ENCODE peak calls at places on chromosomes 7 and 10, in eight cellular contexts. P, L, Y, R, J, S, G and Q are unnamed samples.

GRCh38 chr7:134108803-134109202 is 18.3 kb upstream of the LRGUK start:
- DNase-seq in L (no peak), J (no peak), R (no peak), P (no peak), G (no peak), Y (no peak), S (no peak), Q (no peak)

GRCh38 chr10:75404335-75405200 is 3.0 kb upstream of the ZNF503 start:
- DNase-seq in P (no peak), S (peak), R (peak), G (peak), J (no peak), L (peak), Y (no peak), Q (no peak)

GRCh38 chr7:110388451-110388850 is 702.5 kb upstream of the LRRN3 start:
- DNase-seq in J (no peak), P (no peak), G (no peak), Y (no peak), L (no peak), R (no peak), S (no peak), Q (no peak)

GRCh38 chr10:109062371-109062770 is 860.9 kb downstream of the XPNPEP1 start:
- DNase-seq in R (no peak), Y (no peak), S (peak), L (peak), J (no peak), G (no peak), P (no peak), Q (no peak)

GRCh38 chr7:42692609-42693008 is 219.3 kb downstream of the C7orf25 start:
- DNase-seq in P (no peak), R (no peak), G (no peak), S (no peak), L (peak), Y (no peak), J (no peak), Q (no peak)

GRCh38 chr10:71840177-71840711 is 10.8 kb downstream of the PSAP start:
- DNase-seq in R (peak), Y (peak), S (no peak), G (peak), L (peak), J (peak), P (no peak), Q (peak)

GRCh38 chr10:124735491-124736286 is 8.5 kb downstream of the FAM53B start:
- DNase-seq in S (no peak), G (no peak), J (peak), P (no peak), Y (peak), R (no peak), L (no peak), Q (no peak)

GRCh38 chr7:70660154-70660818 is 471.7 kb upstream of the GALNT17 start:
- DNase-seq in R (no peak), P (no peak), G (peak), Y (no peak), L (no peak), S (no peak), J (no peak), Q (no peak)

GRCh38 chr7:14048889-14049288 is 59.4 kb upstream of the ETV1 start:
- DNase-seq in Y (no peak), J (no peak), S (peak), P (no peak), L (no peak), R (no peak), G (no peak), Q (no peak)

GRCh38 chr7:124032369-124033092 is at the start of gene TMEM229A:
- DNase-seq in J (peak), G (peak), P (no peak), R (peak), S (peak), Y (peak), L (peak), Q (no peak)

GRCh38 chr10:32327364-32327691 is 19.6 kb downstream of the EPC1 start:
- DNase-seq in S (no peak), J (no peak), P (no peak), G (no peak), R (no peak), Y (no peak), L (no peak), Q (no peak)

GRCh38 chr10:101046332-101047238 is 15.2 kb upstream of the KAZALD1 start:
- DNase-seq in L (peak), S (no peak), G (no peak), P (no peak), Y (no peak), J (no peak), R (peak), Q (no peak)

GRCh38 chr7:40059057-40059456 is 75.4 kb downstream of the MPLKIP start:
- DNase-seq in J (no peak), S (no peak), R (no peak), P (no peak), Y (no peak), G (no peak), L (no peak), Q (no peak)

GRCh38 chr7:88759956-88760515 is 536 bp downstream of the ZNF804B start:
- DNase-seq in J (no peak), L (no peak), G (no peak), S (no peak), R (no peak), P (no peak), Y (no peak), Q (no peak)

GRCh38 chr7:137316643-137317042 is 26.9 kb downstream of the PTN start:
- DNase-seq in P (no peak), J (no peak), R (no peak), S (no peak), G (no peak), Y (no peak), L (no peak), Q (no peak)

GRCh38 chr10:30728786-30729185 is 99.2 kb upstream of the LYZL2 start:
- DNase-seq in R (no peak), G (no peak), L (no peak), P (no peak), Y (no peak), J (no peak), S (no peak), Q (no peak)

GRCh38 chr10:50595785-50596184 is 28.0 kb downstream of the SGMS1 start:
- DNase-seq in R (no peak), J (no peak), P (no peak), Y (no peak), G (no peak), S (no peak), L (no peak), Q (no peak)

GRCh38 chr7:2224491-2224928 is 8.2 kb downstream of the MAD1L1 start:
- DNase-seq in G (no peak), J (no peak), S (no peak), P (no peak), L (no peak), R (no peak), Y (no peak), Q (peak)

GRCh38 chr7:7327423-7327822 is 145.1 kb downstream of the C1GALT1 start:
- DNase-seq in Y (no peak), S (no peak), L (no peak), J (no peak), R (no peak), P (no peak), G (no peak), Q (no peak)

GRCh38 chr7:115476666-115477065 is 553.9 kb downstream of the TFEC start:
- DNase-seq in L (no peak), J (no peak), P (no peak), G (no peak), R (no peak), S (no peak), Y (no peak), Q (no peak)

GRCh38 chr7:37418381-37418780 is 30.3 kb downstream of the ELMO1 start:
- DNase-seq in R (no peak), J (no peak), P (no peak), S (no peak), L (no peak), Y (no peak), G (no peak), Q (no peak)

GRCh38 chr10:118207470-118208007 is 134.6 kb downstream of the FAM204A start:
- DNase-seq in L (no peak), J (no peak), R (no peak), P (no peak), Y (no peak), G (peak), S (no peak), Q (no peak)

GRCh38 chr10:58892039-58892665 is 284.3 kb upstream of the PHYHIPL start:
- DNase-seq in P (no peak), J (peak), R (no peak), L (peak), S (no peak), G (no peak), Y (no peak), Q (no peak)

GRCh38 chr7:7639421-7639820 is 1.1 kb upstream of the UMAD1 start:
- DNase-seq in Y (no peak), L (peak), G (no peak), S (no peak), J (no peak), P (no peak), R (no peak), Q (no peak)

GRCh38 chr10:21166557-21167287 is 269.6 kb upstream of the NEBL start:
- DNase-seq in L (no peak), P (no peak), Y (no peak), S (no peak), G (peak), R (peak), J (no peak), Q (no peak)

GRCh38 chr7:157691521-157692155 is 354.8 kb downstream of the DNAJB6 start:
- DNase-seq in P (no peak), R (no peak), J (no peak), L (no peak), Y (no peak), G (no peak), S (no peak), Q (no peak)

GRCh38 chr10:7279303-7279702 is 131.5 kb downstream of the SFMBT2 start:
- DNase-seq in G (no peak), S (no peak), J (no peak), R (no peak), Y (no peak), P (no peak), L (no peak), Q (no peak)

GRCh38 chr10:63125459-63125858 is 7.7 kb upstream of the NRBF2 start:
- DNase-seq in J (no peak), P (no peak), R (no peak), G (no peak), Y (no peak), S (no peak), L (no peak), Q (no peak)

GRCh38 chr10:535953-536352 is 153.5 kb downstream of the DIP2C start:
- DNase-seq in L (no peak), Y (no peak), R (no peak), P (no peak), G (no peak), S (no peak), J (no peak), Q (no peak)

GRCh38 chr7:1794888-1795542 is 124.9 kb downstream of the ELFN1 start:
- DNase-seq in L (peak), P (no peak), G (no peak), R (no peak), J (no peak), S (no peak), Y (no peak), Q (no peak)

DNA sequence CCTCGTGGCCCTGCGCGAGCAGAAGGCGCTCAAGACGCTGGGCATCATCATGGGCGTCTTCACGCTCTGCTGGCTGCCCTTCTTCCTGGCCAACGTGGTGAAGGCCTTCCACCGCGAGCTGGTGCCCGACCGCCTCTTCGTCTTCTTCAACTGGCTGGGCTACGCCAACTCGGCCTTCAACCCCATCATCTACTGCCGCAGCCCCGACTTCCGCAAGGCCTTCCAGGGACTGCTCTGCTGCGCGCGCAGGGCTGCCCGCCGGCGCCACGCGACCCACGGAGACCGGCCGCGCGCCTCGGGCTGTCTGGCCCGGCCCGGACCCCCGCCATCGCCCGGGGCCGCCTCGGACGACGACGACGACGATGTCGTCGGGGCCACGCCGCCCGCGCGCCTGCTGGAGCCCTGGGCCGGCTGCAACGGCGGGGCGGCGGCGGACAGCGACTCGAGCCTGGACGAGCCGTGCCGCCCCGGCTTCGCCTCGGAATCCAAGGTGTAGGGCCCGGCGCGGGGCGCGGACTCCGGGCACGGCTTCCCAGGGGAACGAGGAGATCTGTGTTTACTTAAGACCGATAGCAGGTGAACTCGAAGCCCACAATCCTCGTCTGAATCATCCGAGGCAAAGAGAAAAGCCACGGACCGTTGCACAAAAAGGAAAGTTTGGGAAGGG is 1.5 kb downstream of the ADRB1 start:
- DNase-seq in J (no peak), P (no peak), R (peak), L (no peak), Y (peak), G (peak), S (no peak), Q (no peak)
- H3K4me3 ChIP-seq in J (peak), P (peak), R (peak), L (no peak), Y (peak), G (peak), S (no peak), Q (no peak)

DNA sequence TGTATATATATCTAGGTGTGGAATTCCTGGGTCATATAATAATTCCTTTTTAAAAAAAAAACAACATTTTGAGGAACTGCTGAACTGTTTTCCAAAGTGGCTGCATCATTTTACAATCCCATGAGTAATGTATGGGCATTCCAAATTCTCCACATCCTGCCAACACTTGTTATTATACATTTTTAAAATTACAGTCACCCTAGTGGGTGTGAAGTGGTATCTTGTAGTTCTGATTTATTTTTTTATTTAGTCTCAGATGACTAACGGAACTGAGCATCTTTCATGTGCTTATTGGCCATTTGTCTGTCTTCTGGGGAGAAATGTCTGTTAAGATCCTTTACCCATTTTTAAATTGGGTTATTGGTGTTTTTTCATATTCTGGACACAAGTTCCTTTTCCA is 12.0 kb upstream of the KLHL7 start:
- DNase-seq in Y (no peak), J (no peak), P (no peak), R (no peak), G (no peak), S (no peak), L (peak), Q (no peak)
- TF ChIP-seq CTCF in Y (no peak), J (no peak), P (no peak), R (no peak), G (no peak), S (no peak), L (no peak), Q (no peak)

DNA sequence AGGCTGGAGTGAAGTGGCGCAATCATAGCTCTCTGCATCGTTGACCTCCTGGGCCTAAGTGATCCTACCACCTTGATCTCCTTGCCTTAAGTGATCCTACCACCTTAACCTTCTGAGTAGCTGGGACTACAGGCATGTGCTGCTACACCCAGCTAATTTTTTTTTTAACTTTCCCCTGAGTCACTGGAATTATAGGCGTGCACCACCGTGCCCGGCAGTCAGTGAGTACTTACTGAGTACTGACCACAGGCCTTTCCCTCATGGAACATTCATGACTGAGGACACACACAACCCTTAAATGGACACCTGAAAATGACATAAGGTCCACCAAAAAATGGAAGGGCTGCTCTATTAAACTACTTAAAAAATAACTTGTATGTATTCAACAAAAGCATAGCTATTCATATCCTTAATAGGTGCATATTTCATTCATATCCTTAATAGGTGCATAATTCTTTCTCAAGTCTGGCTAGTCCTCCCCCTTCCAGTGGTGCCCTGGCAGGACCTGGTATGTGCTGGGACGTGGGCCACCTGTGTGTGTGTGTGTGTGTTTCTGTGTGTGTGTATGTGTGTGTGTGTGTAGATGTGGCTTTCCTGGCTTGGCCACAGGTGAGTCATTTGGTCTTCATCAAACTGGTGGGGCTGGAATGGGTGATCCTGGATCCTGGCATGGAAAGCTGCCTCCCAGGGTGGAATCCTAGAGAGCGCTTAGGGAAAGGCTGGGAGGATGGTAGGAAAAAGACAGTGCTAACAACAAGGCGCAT is 3.5 kb downstream of the FAM180A start:
- DNase-seq in R (no peak), J (no peak), S (no peak), G (no peak), P (no peak), L (peak), Y (no peak), Q (no peak)
- H3K27ac ChIP-seq in R (no peak), J (peak), S (no peak), G (peak), P (no peak), L (peak), Y (no peak), Q (peak)

DNA sequence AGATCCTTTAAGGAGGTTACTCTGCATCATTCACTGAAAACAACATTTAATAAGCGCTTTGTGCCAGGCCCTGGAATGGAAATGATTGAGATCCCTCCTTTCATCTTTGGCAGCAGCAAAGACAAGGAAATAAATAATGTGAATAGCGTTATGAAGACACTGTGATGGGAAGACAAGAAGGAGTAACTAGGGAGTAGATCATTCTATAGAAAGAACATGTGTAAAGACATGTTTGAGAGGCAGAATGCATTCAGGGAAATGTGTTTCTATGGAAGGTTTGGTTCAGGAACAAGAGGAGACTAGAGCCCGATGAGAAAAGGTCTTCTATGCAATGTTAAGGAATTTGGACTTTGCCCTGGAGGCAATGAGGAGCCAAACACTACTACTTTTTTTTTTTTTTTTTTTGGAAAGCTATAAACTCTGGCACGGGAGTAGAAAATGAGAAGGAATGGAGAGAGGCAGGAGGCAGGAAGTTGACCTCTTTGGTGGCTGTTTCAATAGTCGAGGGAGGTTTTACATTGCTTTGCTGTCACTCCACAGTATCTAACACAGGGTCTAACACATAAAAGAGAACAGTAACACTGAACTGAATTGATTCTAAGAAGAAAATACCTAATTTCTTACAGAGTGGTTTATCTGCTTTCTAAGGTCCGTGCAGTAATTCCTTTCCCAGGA is 44.9 kb downstream of the SMURF1 start:
- DNase-seq in J (no peak), S (no peak), L (no peak), R (no peak), G (no peak), P (no peak), Y (no peak), Q (no peak)
- H3K4me3 ChIP-seq in J (no peak), S (no peak), L (no peak), R (no peak), G (no peak), P (no peak), Y (no peak), Q (no peak)

GRCh38 chr7:151706568-151707469 is 170.1 kb downstream of the PRKAG2 start:
- DNase-seq in S (no peak), L (peak), J (no peak), P (no peak), Y (peak), G (peak), R (peak), Q (peak)

GRCh38 chr7:151704969-151705743 is 171.8 kb downstream of the PRKAG2 start:
- DNase-seq in S (no peak), L (no peak), R (peak), J (no peak), Y (no peak), G (no peak), P (no peak), Q (no peak)

GRCh38 chr7:151707757-151708156 is 169.2 kb downstream of the PRKAG2 start:
- DNase-seq in R (no peak), P (no peak), Y (no peak), J (no peak), G (no peak), S (no peak), L (no peak), Q (no peak)

GRCh38 chr7:151704284-151704968 is 172.5 kb downstream of the PRKAG2 start:
- DNase-seq in R (peak), P (no peak), L (no peak), J (no peak), G (no peak), Y (peak), S (no peak), Q (no peak)

GRCh38 chr7:151705744-151706567 is 171.0 kb downstream of the PRKAG2 start:
- DNase-seq in L (peak), R (peak), P (no peak), G (peak), Y (peak), S (peak), J (no peak), Q (peak)
- TF ChIP-seq CTCF in L (peak), R (peak), P (peak), G (peak), Y (peak), S (peak), J (peak), Q (peak)

GRCh38 chr10:3173173-3173878 is 744 bp upstream of the PITRM1 start:
- DNase-seq in R (peak), J (no peak), Y (peak), G (peak), S (peak), P (no peak), L (no peak), Q (peak)

GRCh38 chr10:3169271-3169670 is 3.3 kb downstream of the PITRM1 start:
- DNase-seq in R (no peak), G (no peak), S (no peak), L (no peak), Y (no peak), P (no peak), J (no peak), Q (no peak)

GRCh38 chr10:3169738-3170137 is 2.8 kb downstream of the PITRM1 start:
- DNase-seq in L (no peak), J (no peak), S (no peak), G (no peak), R (no peak), Y (no peak), P (no peak), Q (no peak)

GRCh38 chr10:3172446-3173172 is at the start of gene PITRM1:
- DNase-seq in G (peak), S (peak), P (peak), J (peak), Y (peak), R (peak), L (peak), Q (peak)

GRCh38 chr10:3172081-3172445 is 519 bp downstream of the PITRM1 start:
- DNase-seq in R (no peak), Y (no peak), L (peak), P (peak), S (peak), G (peak), J (no peak), Q (no peak)
- H3K27ac ChIP-seq in R (peak), Y (peak), L (peak), P (peak), S (peak), G (peak), J (peak), Q (peak)